ENCODE peak calls at places on chromosomes 4 and X, in four cellular contexts. F, U, B and Q are unnamed samples.

GRCh38 chr4:818106-818921 is 7.6 kb downstream of the CPLX1 start:
- DNase-seq in F (no peak), U (no peak), B (no peak), Q (no peak)

GRCh38 chrX:154605566-154605965 is 13.5 kb downstream of the CTAG1B start:
- DNase-seq in F (no peak), U (no peak), B (no peak), Q (no peak)

GRCh38 chr4:85398276-85398675 is 76.7 kb upstream of the ARHGAP24 start:
- DNase-seq in F (no peak), U (no peak), B (no peak), Q (no peak)

GRCh38 chr4:140615451-140615850 is 46.7 kb upstream of the UCP1 start:
- DNase-seq in F (no peak), U (no peak), B (no peak), Q (no peak)

GRCh38 chr4:45569619-45570018 is 554.2 kb downstream of the GABRG1 start:
- DNase-seq in F (no peak), U (no peak), B (no peak), Q (no peak)

GRCh38 chr4:38989487-38989886 is 42.7 kb downstream of the TMEM156 start:
- DNase-seq in F (no peak), U (no peak), B (no peak), Q (no peak)

GRCh38 chr4:6225469-6225868 is 25.1 kb upstream of the JAKMIP1 start:
- DNase-seq in F (no peak), U (no peak), B (no peak), Q (no peak)

GRCh38 chr4:168769416-168769815 is 240.6 kb downstream of the CBR4 start:
- DNase-seq in F (no peak), U (no peak), B (no peak), Q (no peak)

GRCh38 chr4:96164814-96165351 is 325.0 kb downstream of the PDHA2 start:
- DNase-seq in F (no peak), U (no peak), B (no peak), Q (no peak)

GRCh38 chrX:16892504-16893362 is 22.6 kb upstream of the RBBP7 start:
- DNase-seq in F (peak), U (no peak), B (peak), Q (peak)

GRCh38 chr4:155353923-155354540 is 22.7 kb downstream of the MAP9 start:
- DNase-seq in F (peak), U (no peak), B (peak), Q (no peak)

GRCh38 chrX:21781525-21781924 is 23.6 kb upstream of the SMPX start:
- DNase-seq in F (no peak), U (no peak), B (no peak), Q (no peak)

GRCh38 chr4:138275946-138276621 is 33.9 kb upstream of the SLC7A11 start:
- DNase-seq in F (no peak), U (peak), B (no peak), Q (no peak)

GRCh38 chrX:47579537-47579936 is 2.7 kb upstream of the TIMP1 start:
- DNase-seq in F (no peak), U (no peak), B (no peak), Q (no peak)

GRCh38 chrX:104854188-104854587 is 288.2 kb downstream of the IL1RAPL2 start:
- DNase-seq in F (no peak), U (no peak), B (no peak), Q (no peak)

GRCh38 chr4:5827108-5828004 is 65.5 kb downstream of the CRMP1 start:
- DNase-seq in F (no peak), U (no peak), B (no peak), Q (no peak)

GRCh38 chr4:158068063-158068462 is 104.8 kb downstream of the GASK1B start:
- DNase-seq in F (no peak), U (no peak), B (no peak), Q (no peak)

GRCh38 chr4:173519130-173520101 is 10.6 kb downstream of the HAND2 start:
- DNase-seq in F (no peak), U (no peak), B (peak), Q (no peak)

GRCh38 chr4:122746485-122746965 is 14.0 kb downstream of the BBS12 start:
- DNase-seq in F (no peak), U (no peak), B (no peak), Q (no peak)

GRCh38 chr4:38943355-38943754 is 75.7 kb downstream of the FAM114A1 start:
- DNase-seq in F (no peak), U (no peak), B (peak), Q (no peak)

GRCh38 chr4:7787681-7788141 is 151.9 kb downstream of the AFAP1 start:
- DNase-seq in F (no peak), U (no peak), B (no peak), Q (no peak)

GRCh38 chrX:33211356-33212254 is at the start of gene DMD:
- DNase-seq in F (no peak), U (no peak), B (peak), Q (no peak)

GRCh38 chr4:148693913-148694649 is 251.9 kb upstream of the NR3C2 start:
- DNase-seq in F (no peak), U (no peak), B (no peak), Q (no peak)

GRCh38 chr4:102574317-102574716 is 73.2 kb downstream of the NFKB1 start:
- DNase-seq in F (no peak), U (no peak), B (no peak), Q (no peak)
- H3K27ac ChIP-seq in F (no peak), U (no peak), B (no peak), Q (no peak)

DNA sequence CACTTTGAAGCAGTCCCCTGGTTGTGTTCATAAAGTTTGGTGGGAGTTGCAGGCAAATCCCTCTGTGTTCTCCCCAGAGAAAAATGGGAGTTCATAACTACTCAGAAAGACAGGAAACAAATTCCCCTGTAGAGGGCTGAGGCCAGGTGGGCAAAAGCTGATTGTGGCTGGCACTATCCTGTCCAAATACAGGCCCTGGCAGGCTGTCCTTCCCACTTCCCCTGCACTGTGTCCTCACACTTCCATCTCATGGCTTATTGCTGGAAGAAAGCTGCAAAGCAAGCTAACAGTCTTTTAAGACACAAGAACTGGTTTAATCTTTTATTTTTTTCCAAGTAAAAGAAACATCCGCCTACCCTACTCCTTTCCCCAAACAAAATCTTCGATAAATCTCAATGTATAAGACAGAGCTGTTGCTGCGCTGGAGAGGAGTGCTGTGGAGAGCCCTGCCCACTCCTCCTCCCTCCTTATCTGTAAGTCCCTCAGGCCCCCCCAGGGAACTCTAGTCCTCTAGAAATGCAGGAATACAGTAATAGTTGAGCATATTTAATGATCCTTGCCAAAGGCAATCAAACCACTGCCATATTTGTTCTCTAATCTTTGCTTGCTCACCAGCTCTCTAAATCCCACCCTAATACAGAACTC is 14.0 kb downstream of the TAPT1 start:
- DNase-seq in F (no peak), U (no peak), B (no peak), Q (no peak)
- H3K27ac ChIP-seq in F (no peak), U (no peak), B (no peak), Q (no peak)

DNA sequence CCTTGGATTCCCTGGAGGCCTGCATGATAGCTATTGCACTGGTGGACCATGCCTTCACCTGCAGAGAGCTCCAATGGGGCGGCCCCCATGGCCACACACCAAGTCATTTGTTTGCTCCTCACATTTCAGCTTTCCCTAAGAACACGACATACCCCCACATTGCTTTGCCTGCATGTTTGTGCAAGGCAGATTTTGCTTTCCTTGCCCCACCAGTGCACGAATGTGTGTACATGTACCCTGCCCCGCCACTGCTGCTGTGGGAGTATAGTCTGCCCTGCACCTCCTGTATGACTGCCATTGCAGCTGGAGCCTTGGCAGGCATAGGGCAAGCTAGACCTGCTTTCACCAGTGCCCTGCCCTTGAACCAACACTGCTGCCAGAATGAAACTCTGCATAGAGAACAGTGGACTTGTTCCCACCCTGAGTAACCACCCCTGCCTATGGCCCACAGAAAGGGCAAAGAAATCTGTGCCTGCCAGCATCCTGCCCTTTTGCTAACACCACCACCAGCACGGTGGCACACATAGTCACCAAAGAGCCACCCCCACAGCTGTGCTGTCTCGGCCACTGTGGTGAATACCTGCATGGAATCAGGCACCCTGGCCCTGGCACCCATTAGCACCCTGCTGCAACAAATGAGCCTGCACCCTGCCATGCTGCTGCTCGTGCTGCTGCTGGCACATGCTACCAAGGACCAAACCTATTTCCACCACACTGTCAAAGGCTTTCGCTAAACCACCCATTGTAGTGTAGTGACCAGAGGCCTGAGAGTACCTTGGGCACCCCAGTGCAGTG is 661.7 kb upstream of the FAM241A start:
- DNase-seq in F (no peak), U (no peak), B (no peak), Q (no peak)
- H3K27ac ChIP-seq in F (no peak), U (no peak), B (no peak), Q (no peak)

DNA sequence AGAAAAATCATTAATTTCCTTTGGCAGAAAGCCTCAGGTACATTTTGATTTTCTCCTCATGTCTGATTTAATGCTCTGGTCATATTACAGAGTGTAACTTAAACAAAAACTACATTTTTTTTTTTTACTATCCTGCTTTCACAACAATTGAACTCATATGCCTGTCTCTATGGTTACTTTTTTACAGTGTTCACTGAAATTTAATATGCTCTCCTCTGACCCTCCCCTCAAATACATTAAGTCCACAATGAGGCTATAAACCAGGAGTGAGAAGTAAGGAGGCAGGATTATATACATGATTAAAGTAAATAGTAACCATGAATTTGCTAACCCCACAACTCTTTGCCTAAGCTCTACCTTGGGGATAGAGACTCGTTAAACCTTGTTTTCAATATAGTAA is 2.3 kb upstream of the NSUN7 start:
- DNase-seq in F (no peak), U (no peak), B (no peak), Q (no peak)
- H3K27ac ChIP-seq in F (no peak), U (no peak), B (no peak), Q (no peak)

DNA sequence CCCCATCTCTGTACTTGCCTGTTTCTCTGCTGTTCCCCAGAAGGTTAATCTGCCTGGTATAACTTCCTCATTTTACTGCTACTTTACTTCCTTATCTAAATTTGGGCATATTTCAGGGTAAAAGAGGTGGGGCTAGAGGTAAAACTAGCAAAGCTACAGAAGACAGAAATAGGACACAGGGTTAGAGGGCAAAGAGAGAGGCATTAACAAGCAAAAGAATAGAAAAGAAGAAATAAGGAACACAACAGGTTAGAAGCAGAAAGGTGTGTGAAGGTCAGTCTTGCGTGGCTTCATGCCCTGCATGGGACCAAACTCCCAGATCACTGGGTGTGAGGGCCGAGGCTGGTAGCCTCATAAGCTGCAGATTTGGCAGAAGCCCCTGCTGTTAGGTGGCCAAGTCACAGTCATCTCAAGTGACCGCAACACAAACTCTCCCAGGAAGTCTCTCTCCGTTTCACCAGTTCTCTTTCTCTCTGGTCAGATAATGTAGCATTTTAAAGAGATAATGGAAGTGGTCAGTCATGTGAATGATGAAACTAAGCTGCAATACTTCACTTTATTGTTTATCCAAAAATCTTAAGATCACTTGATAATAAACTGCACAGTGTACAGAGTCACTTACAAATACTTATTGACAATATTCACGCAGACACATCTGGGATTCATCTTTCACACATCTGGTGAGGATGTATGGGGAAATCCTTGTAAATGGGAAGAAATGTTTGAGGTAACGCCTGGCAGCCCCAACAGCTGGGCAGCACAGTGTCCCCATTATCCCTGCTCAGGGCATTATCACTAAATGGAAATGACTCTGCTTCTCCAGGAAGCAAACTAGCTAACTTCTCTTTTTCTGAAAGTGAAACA is 16.4 kb downstream of the TMEM154 start:
- DNase-seq in F (no peak), U (no peak), B (no peak), Q (no peak)
- H3K27ac ChIP-seq in F (no peak), U (no peak), B (no peak), Q (no peak)

DNA sequence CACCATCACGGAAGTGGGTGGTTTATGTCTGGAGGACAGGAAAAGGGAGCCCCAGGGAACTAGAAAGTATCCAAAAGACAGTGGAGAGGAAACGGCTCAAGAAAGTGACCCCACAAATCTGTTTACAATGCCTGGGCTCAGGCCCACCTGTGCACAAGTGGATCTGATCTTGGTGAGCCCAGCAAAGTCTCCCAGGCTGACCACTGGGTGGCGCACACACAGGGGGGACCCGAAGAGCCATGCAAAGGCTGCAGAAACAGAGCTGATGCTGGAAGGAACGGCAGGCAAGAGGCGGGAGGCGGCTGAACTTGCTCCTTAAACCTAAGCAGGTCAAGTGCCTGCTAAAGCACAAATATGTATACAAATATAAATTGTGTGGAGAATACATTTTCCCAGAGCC is 9.6 kb downstream of the HAUS7 start:
- DNase-seq in F (peak), U (no peak), B (peak), Q (no peak)
- H3K27ac ChIP-seq in F (no peak), U (no peak), B (no peak), Q (no peak)

DNA sequence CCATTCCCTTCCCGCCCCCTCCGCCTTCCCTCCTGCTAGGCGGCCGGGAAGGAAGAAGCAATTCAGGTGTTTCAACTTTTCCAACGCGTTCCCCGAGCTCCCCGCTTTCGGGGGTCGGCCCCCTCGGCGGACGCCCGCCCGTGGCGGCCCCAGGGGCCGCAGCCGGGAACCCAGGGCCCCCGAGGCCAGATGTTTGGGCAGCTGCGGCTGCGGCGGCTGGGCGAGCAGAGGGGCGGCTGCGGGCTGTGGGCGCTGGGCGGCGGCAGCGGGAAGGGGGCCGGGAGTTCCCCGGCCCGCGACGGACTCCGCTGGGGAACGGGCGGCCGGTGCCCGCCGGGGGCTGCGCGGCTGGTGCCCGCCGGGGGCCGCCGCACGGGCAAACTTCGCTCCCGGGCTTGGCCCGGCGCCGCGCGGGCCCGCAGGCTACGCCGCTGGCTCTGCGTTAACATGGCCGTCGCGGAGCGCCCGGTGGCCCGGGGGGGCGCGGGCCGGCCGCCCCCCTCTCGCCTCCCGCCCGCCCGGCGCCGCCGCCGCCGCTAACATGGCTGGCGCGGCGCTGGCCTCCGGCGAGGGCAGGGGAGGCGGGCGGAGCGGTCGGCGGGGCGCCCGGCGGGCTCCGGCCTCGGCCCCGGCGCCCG is 510 bp downstream of the HMGB3 start:
- DNase-seq in F (no peak), U (no peak), B (no peak), Q (no peak)
- H3K27ac ChIP-seq in F (no peak), U (peak), B (no peak), Q (no peak)

GRCh38 chr4:105059337-105059736 is 87.3 kb upstream of the TET2 start:
- DNase-seq in F (no peak), U (no peak), B (no peak), Q (no peak)
- H3K27ac ChIP-seq in F (no peak), U (peak), B (no peak), Q (no peak)

GRCh38 chr4:47790105-47790504 is 47.8 kb downstream of the CORIN start:
- DNase-seq in F (no peak), U (no peak), B (no peak), Q (no peak)
- H3K27ac ChIP-seq in F (no peak), U (no peak), B (no peak), Q (no peak)

GRCh38 chr4:53147711-53148110 is 218.2 kb downstream of the SCFD2 start:
- DNase-seq in F (no peak), U (no peak), B (no peak), Q (no peak)

GRCh38 chr4:53152467-53152866 is 213.4 kb downstream of the SCFD2 start:
- DNase-seq in F (no peak), U (no peak), B (no peak), Q (no peak)

GRCh38 chr4:53151489-53151788 is 214.4 kb downstream of the SCFD2 start:
- DNase-seq in F (no peak), U (no peak), B (no peak), Q (no peak)

GRCh38 chr4:53147179-53147578 is 218.7 kb downstream of the SCFD2 start:
- DNase-seq in F (no peak), U (no peak), B (no peak), Q (no peak)

DNA sequence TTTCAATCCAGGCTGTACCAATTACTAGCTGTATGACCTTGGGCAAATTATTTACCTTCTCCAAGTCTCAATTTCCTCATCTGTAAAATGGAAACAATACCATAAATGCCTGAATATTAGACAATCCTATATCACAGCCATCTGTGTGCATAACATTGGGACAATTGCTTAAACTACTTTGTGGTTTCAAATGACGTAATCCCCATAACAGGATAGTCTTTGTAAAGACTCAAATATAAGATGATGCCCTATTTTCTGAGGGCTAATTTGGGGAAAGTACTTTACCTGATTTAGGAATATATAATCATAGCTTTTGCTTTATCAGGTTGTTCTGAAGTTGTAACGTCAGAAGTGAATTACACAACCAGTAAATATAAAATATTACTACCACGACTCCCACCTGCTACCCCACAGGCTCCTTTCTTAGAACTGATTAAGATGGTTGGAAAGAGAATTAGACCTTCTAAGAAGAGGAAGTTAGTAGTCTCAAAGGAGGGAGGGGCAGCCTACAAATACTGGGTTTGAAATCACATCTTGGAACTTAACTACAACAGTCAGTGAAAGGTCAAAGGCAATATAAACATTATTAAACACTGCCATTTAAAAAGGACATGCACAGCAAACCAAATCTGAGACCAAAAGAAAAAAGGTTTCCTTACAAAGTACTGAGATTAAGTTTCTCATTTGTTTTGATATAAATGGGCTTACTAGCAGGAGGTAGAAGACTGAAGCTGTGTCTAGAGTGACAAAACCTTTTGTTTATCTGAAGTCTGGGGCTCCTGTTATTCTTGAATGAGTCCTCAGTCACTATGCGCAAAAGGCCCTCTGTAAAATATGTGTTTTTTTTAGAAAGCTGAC is 215.0 kb downstream of the SCFD2 start:
- DNase-seq in F (no peak), U (no peak), B (no peak), Q (no peak)
- H3K27ac ChIP-seq in F (no peak), U (no peak), B (no peak), Q (no peak)